ENCODE peak calls at places on chromosomes 12 and 14, in six cellular contexts. T is heart left ventricle, I is esophagus muscularis mucosa, Y is IMR-90, M is K562, R is GM12878. Q is an unnamed sample.

GRCh38 chr12:1993871-1994371 is 10.3 kb downstream of the DCP1B start:
- DNase-seq in M (no peak), Y (peak), T (no peak), R (no peak), I (no peak), Q (no peak)

GRCh38 chr14:55301722-55302121 is 30.5 kb downstream of the FBXO34 start:
- DNase-seq in R (no peak), M (peak), T (peak), Y (peak), I (no peak), Q (peak)

GRCh38 chr12:113931517-113931916 is 34.6 kb downstream of the RBM19 start:
- DNase-seq in I (no peak), R (no peak), T (no peak), Y (no peak), M (no peak), Q (no peak)

GRCh38 chr14:54877015-54877702 is 25.5 kb downstream of the GCH1 start:
- DNase-seq in Y (peak), M (no peak), R (no peak), T (no peak), I (peak), Q (no peak)

GRCh38 chr12:66279127-66279712 is 23.1 kb upstream of the HELB start:
- DNase-seq in R (no peak), M (peak), I (no peak), Y (peak), T (no peak), Q (peak)

GRCh38 chr12:32270818-32271710 is 128.3 kb upstream of the FGD4 start:
- DNase-seq in R (no peak), Y (peak), T (no peak), M (no peak), I (no peak), Q (no peak)

GRCh38 chr14:104883681-104884361 is 18.8 kb downstream of the CEP170B start:
- DNase-seq in T (no peak), Y (no peak), M (no peak), R (no peak), I (no peak), Q (no peak)

GRCh38 chr12:121325922-121326396 is 26.3 kb downstream of the ANAPC5 start:
- DNase-seq in T (no peak), R (no peak), M (no peak), I (no peak), Y (no peak), Q (no peak)

GRCh38 chr12:107670999-107671643 is 14.5 kb upstream of the PWP1 start:
- DNase-seq in T (no peak), R (no peak), Y (peak), I (no peak), M (peak), Q (peak)

GRCh38 chr14:74380845-74381244 is 32.6 kb downstream of the VRTN start:
- DNase-seq in M (no peak), Y (no peak), R (no peak), I (no peak), T (no peak), Q (no peak)

GRCh38 chr12:126182619-126183236 is 1117.5 kb downstream of the AACS start:
- DNase-seq in T (no peak), I (no peak), R (no peak), Y (no peak), M (no peak), Q (no peak)

GRCh38 chr12:1011091-1011490 is 20.1 kb downstream of the ERC1 start:
- DNase-seq in I (no peak), Y (no peak), T (no peak), R (no peak), M (no peak), Q (no peak)

GRCh38 chr12:47868041-47868440 is 36.8 kb downstream of the VDR start:
- DNase-seq in T (no peak), I (no peak), M (no peak), R (no peak), Y (no peak), Q (no peak)

GRCh38 chr14:64123241-64123956 is 170.8 kb downstream of the ESR2 start:
- DNase-seq in Y (no peak), R (no peak), M (no peak), T (no peak), I (no peak), Q (no peak)

GRCh38 chr14:100279563-100279962 is 26.7 kb downstream of the SLC25A29 start:
- DNase-seq in I (no peak), Y (no peak), M (no peak), T (no peak), R (no peak), Q (no peak)

GRCh38 chr12:46221255-46222128 is 47.4 kb downstream of the SLC38A1 start:
- DNase-seq in M (peak), T (no peak), R (no peak), I (no peak), Y (peak), Q (peak)

GRCh38 chr14:62629070-62629580 is 416.1 kb downstream of the KCNH5 start:
- DNase-seq in Y (no peak), M (no peak), I (peak), R (no peak), T (no peak), Q (no peak)

GRCh38 chr14:101821528-101821927 is 60.0 kb downstream of the PPP2R5C start:
- DNase-seq in R (no peak), I (no peak), M (no peak), Y (no peak), T (no peak), Q (no peak)

GRCh38 chr12:238116-238515 is 24.2 kb upstream of the SLC6A12 start:
- DNase-seq in I (peak), R (no peak), T (no peak), M (no peak), Y (no peak), Q (no peak)

GRCh38 chr12:105214670-105215375 is 21.2 kb downstream of the APPL2 start:
- DNase-seq in R (no peak), Y (no peak), T (no peak), M (no peak), I (no peak), Q (no peak)

GRCh38 chr12:76375939-76376338 is 27.7 kb upstream of the BBS10 start:
- DNase-seq in R (no peak), I (no peak), T (no peak), M (no peak), Y (peak), Q (no peak)

GRCh38 chr12:52235822-52236291 is 2.8 kb downstream of the KRT7 start:
- DNase-seq in R (no peak), M (no peak), T (no peak), I (no peak), Y (no peak), Q (no peak)

GRCh38 chr14:75454963-75455546 is 27.2 kb downstream of the JDP2 start:
- DNase-seq in T (peak), R (no peak), Y (peak), M (no peak), I (no peak), Q (peak)

GRCh38 chr12:26863515-26863914 is 30.5 kb upstream of the ITPR2 start:
- DNase-seq in R (no peak), T (no peak), I (peak), M (no peak), Y (peak), Q (peak)

GRCh38 chr14:92680781-92681650 is 67.4 kb downstream of the LGMN start:
- DNase-seq in Y (peak), R (no peak), I (no peak), T (peak), M (peak), Q (peak)

GRCh38 chr14:53692451-53693330 is 263.9 kb downstream of the BMP4 start:
- DNase-seq in M (no peak), R (no peak), Y (no peak), T (no peak), I (no peak), Q (no peak)

GRCh38 chr12:131195796-131196195 is 242.1 kb downstream of the ADGRD1 start:
- DNase-seq in Y (no peak), I (peak), M (no peak), T (no peak), R (no peak), Q (no peak)

GRCh38 chr12:89574736-89575208 is 48.9 kb upstream of the POC1B start:
- DNase-seq in Y (peak), I (no peak), R (no peak), T (no peak), M (peak), Q (peak)

GRCh38 chr12:125240717-125241116 is 175.5 kb downstream of the AACS start:
- DNase-seq in T (no peak), I (no peak), Y (no peak), M (no peak), R (no peak), Q (no peak)

GRCh38 chr12:14613718-14614117 is 46.0 kb upstream of the PLBD1 start:
- DNase-seq in Y (no peak), R (peak), I (no peak), M (no peak), T (no peak), Q (no peak)

GRCh38 chr14:54927551-54927950 is 24.9 kb upstream of the GCH1 start:
- DNase-seq in Y (no peak), I (no peak), R (no peak), T (no peak), M (no peak), Q (no peak)

GRCh38 chr14:71555654-71556559 is 376.3 kb upstream of the RGS6 start:
- DNase-seq in T (no peak), I (no peak), Y (peak), R (peak), M (peak), Q (no peak)

GRCh38 chr14:87643005-87643404 is 350.0 kb downstream of the GALC start:
- DNase-seq in I (no peak), Y (no peak), R (no peak), M (no peak), T (no peak), Q (no peak)

GRCh38 chr14:28867571-28867970 is 101.0 kb downstream of the FOXG1 start:
- DNase-seq in T (no peak), I (no peak), M (no peak), R (no peak), Y (no peak), Q (no peak)

GRCh38 chr12:117646595-117646994 is 285.2 kb upstream of the NOS1 start:
- DNase-seq in T (no peak), Y (no peak), M (no peak), R (no peak), I (no peak), Q (no peak)

GRCh38 chr12:109053382-109054123 is 1.2 kb downstream of the USP30 start:
- DNase-seq in I (no peak), R (peak), Y (no peak), M (peak), T (no peak), Q (peak)
- TF ChIP-seq POLR2A in I (no peak), R (peak), Y (no peak), M (no peak), T (no peak), Q (no peak)

DNA sequence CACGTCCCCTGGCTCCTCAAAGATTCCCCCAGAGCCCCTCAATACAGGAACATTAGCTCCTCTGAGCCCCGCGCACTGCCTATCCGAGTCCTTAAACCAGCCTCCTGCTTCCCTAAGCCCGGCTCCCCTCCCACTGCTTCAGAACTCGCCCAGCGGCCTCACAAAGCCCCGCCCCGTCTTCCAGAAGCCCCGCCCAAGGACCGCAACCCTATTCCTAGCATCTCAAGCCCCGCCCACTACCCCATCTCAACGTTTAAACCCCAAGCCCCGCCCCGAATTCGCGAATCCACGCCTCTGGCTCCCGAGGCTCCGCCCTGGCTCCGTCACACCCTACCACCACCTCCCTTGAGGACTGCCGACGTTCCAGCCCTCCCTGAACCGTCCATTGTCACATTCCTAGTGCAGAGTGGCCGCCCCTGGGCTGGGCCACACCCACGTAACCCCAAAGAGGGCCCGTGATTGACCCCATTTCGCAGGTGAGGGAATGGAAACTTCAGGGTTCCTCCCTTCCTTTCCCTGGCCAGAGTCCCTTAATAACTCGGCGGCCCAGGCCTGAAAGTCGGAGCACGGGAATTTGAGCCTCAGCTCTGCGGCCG is 646 bp upstream of the CORO1C start:
- DNase-seq in M (peak), R (peak), I (peak), Y (peak), T (peak), Q (peak)
- TF ChIP-seq POLR2A in M (peak), R (peak), I (peak), Y (peak), T (peak), Q (peak)

GRCh38 chr14:72892879-72893635 is 844 bp downstream of the DPF3 start:
- DNase-seq in I (no peak), M (peak), Y (no peak), T (peak), R (no peak), Q (peak)

GRCh38 chr14:72893636-72894322 is at the start of gene DPF3:
- DNase-seq in I (peak), R (peak), Y (peak), T (peak), M (peak), Q (peak)

GRCh38 chr14:72892103-72892878 is 1.6 kb downstream of the DPF3 start:
- DNase-seq in I (no peak), M (no peak), Y (peak), T (no peak), R (no peak), Q (peak)

GRCh38 chr14:72894323-72894622 is 372 bp upstream of the DPF3 start:
- DNase-seq in I (no peak), T (no peak), R (no peak), M (no peak), Y (no peak), Q (no peak)

GRCh38 chr14:72894623-72895378 is 900 bp upstream of the DPF3 start:
- DNase-seq in T (peak), Y (no peak), R (no peak), I (no peak), M (peak), Q (peak)
- TF ChIP-seq POLR2A in T (peak), Y (no peak), R (no peak), I (no peak), M (no peak), Q (no peak)

GRCh38 chr14:24177041-24177825 is 5.4 kb downstream of the REC8 start:
- DNase-seq in M (no peak), R (no peak), T (no peak), Y (no peak), I (no peak), Q (no peak)
- TF ChIP-seq POLR2A in M (no peak), R (no peak), T (no peak), Y (no peak), I (no peak), Q (no peak)

Q was measured in erythroblast.